ENCODE peak calls at places on chromosomes 5 and 9, in ten cellular contexts. W is T-helper 1 cell, A is mesothelial cell of epicardium, Y is endothelial cell, M is amygdala, U is DMS153, C is GM20000, F is RCC 7860, D is fibroblast of lung, Q is cardiac fibroblast. L is an unnamed sample.

GRCh38 chr5:27947088-27947487 is 908.7 kb upstream of the CDH9 start:
- DNase-seq in W (no peak), A (no peak), Y (no peak), M (no peak), U (no peak), C (no peak), F (peak), D (peak), Q (no peak), L (no peak)

GRCh38 chr9:16316911-16317817 is 553.3 kb downstream of the BNC2 start:
- DNase-seq in W (no peak), A (no peak), Y (no peak), M (no peak), U (no peak), C (no peak), F (no peak), D (no peak), Q (no peak), L (no peak)

GRCh38 chr9:114462791-114463190 is 42.5 kb downstream of the WHRN start:
- DNase-seq in W (no peak), A (no peak), Y (no peak), M (no peak), U (no peak), C (no peak), F (no peak), D (no peak), Q (peak), L (no peak)

GRCh38 chr9:78745996-78746395 is 449.1 kb downstream of the PSAT1 start:
- DNase-seq in W (no peak), A (no peak), Y (no peak), M (no peak), U (peak), C (no peak), F (no peak), D (peak), Q (no peak), L (no peak)

GRCh38 chr5:36457511-36458260 is 148.7 kb upstream of the SLC1A3 start:
- DNase-seq in W (no peak), A (no peak), Y (no peak), M (no peak), U (no peak), C (no peak), F (peak), D (peak), Q (peak), L (no peak)

GRCh38 chr5:95410269-95410668 is 19.1 kb downstream of the FAM81B start:
- DNase-seq in W (no peak), A (no peak), Y (no peak), M (no peak), U (no peak), C (no peak), F (no peak), D (no peak), Q (no peak), L (no peak)

GRCh38 chr9:128214571-128215490 is 11.7 kb downstream of the DNM1 start:
- DNase-seq in W (no peak), A (no peak), Y (no peak), M (no peak), U (no peak), C (no peak), F (peak), D (peak), Q (peak), L (no peak)

GRCh38 chr9:126113756-126114408 is 212.7 kb upstream of the MVB12B start:
- DNase-seq in W (no peak), A (no peak), Y (no peak), M (no peak), U (no peak), C (no peak), F (no peak), D (no peak), Q (no peak), L (no peak)

GRCh38 chr9:91071185-91071990 is 269.8 kb downstream of the SYK start:
- DNase-seq in W (no peak), A (no peak), Y (no peak), M (no peak), U (no peak), C (no peak), F (peak), D (peak), Q (peak), L (no peak)

GRCh38 chr5:160269017-160269416 is 39.7 kb downstream of the FABP6 start:
- DNase-seq in W (no peak), A (no peak), Y (no peak), M (no peak), U (peak), C (no peak), F (no peak), D (peak), Q (peak), L (no peak)

GRCh38 chr5:18487928-18488480 is 853.7 kb downstream of the TAF11L14 start:
- DNase-seq in W (no peak), A (no peak), Y (no peak), M (no peak), U (no peak), C (no peak), F (no peak), D (peak), Q (no peak), L (no peak)

GRCh38 chr9:133059623-133060022 is 2.2 kb upstream of the CEL start:
- DNase-seq in W (no peak), A (no peak), Y (no peak), M (no peak), U (peak), C (no peak), F (no peak), D (no peak), Q (no peak), L (no peak)

GRCh38 chr5:72503888-72504491 is 3.2 kb downstream of the ZNF366 start:
- DNase-seq in W (no peak), A (no peak), Y (no peak), M (no peak), U (no peak), C (no peak), F (no peak), D (peak), Q (peak), L (no peak)

GRCh38 chr9:134215709-134216448 is 51.5 kb upstream of the RNU6ATAC start:
- DNase-seq in W (no peak), A (no peak), Y (peak), M (no peak), U (peak), C (no peak), F (no peak), D (peak), Q (peak), L (no peak)

GRCh38 chr5:7794301-7794700 is 56.6 kb downstream of the CFAP90 start:
- DNase-seq in W (no peak), A (no peak), Y (no peak), M (no peak), U (no peak), C (peak), F (no peak), D (no peak), Q (no peak), L (no peak)

GRCh38 chr5:172659909-172660628 is 19.0 kb downstream of the NEURL1B start:
- DNase-seq in W (no peak), A (peak), Y (no peak), M (peak), U (peak), C (no peak), F (no peak), D (peak), Q (peak), L (no peak)

GRCh38 chr9:76371901-76372300 is 22.3 kb downstream of the RFK start:
- DNase-seq in W (no peak), A (no peak), Y (no peak), M (no peak), U (no peak), C (no peak), F (peak), D (peak), Q (peak), L (no peak)

L was measured in T-helper 22 cell.